ENCODE peak calls at places on chromosomes 12 and 14, in seven cellular contexts. L is stimulated activated CD4-positive, alpha-beta T cell treated with anti-CD3 and anti-CD28 coated beads, TNF-alpha, amount 100 ng/mL, for 1 hour; J is NCI-H69; C is activated T-cell treated with anti-CD3 and anti-CD28 coated beads, Interleukin-2, amount 50 U/mL, for 72 hours; U is EL; W is NCI-H2171; Z is iris pigment epithelial cell. E is an unnamed sample.

GRCh38 chr12:82058197-82058596 is 299.0 kb upstream of the PPFIA2 start:
- DNase-seq in W (no peak), C (no peak), J (no peak), U (no peak), L (no peak), Z (no peak), E (no peak)

GRCh38 chr14:61934385-61934784 is 172.2 kb downstream of the SNAPC1 start:
- DNase-seq in J (no peak), Z (peak), C (peak), W (no peak), L (no peak), U (peak), E (peak)

GRCh38 chr14:91307046-91307445 is 62.5 kb upstream of the GPR68 start:
- DNase-seq in U (no peak), L (no peak), J (no peak), C (no peak), Z (no peak), W (no peak), E (no peak)

GRCh38 chr12:23535441-23535840 is 414.0 kb downstream of the SOX5 start:
- DNase-seq in W (no peak), Z (no peak), C (no peak), J (no peak), L (no peak), U (no peak), E (no peak)

GRCh38 chr12:65039306-65039705 is 81.8 kb downstream of the WIF1 start:
- DNase-seq in J (no peak), U (no peak), C (no peak), Z (no peak), W (no peak), L (no peak), E (no peak)

GRCh38 chr12:91974541-91974940 is 171.1 kb downstream of the BTG1 start:
- DNase-seq in Z (peak), L (no peak), J (no peak), U (peak), W (no peak), C (no peak), E (no peak)

GRCh38 chr14:60064491-60065072 is 27.1 kb upstream of the PCNX4 start:
- DNase-seq in Z (peak), C (no peak), J (peak), W (no peak), L (no peak), U (peak), E (no peak)

GRCh38 chr12:116389990-116390655 is 112.6 kb upstream of the MED13L start:
- DNase-seq in U (peak), J (no peak), C (no peak), W (no peak), L (no peak), Z (peak), E (peak)

GRCh38 chr12:32116897-32117296 is 10.2 kb downstream of the BICD1 start:
- DNase-seq in W (no peak), C (no peak), J (no peak), L (no peak), U (peak), Z (peak), E (no peak)

GRCh38 chr12:20549115-20549719 is 145.9 kb upstream of the SLCO1C1 start:
- DNase-seq in U (peak), W (no peak), L (no peak), C (no peak), J (peak), Z (peak), E (peak)

GRCh38 chr12:106138646-106139421 is at the start of gene NUAK1:
- DNase-seq in C (peak), Z (peak), U (peak), L (no peak), W (peak), J (peak), E (no peak)

GRCh38 chr12:91565816-91566215 is 383.2 kb upstream of the DCN start:
- DNase-seq in U (no peak), Z (no peak), J (peak), L (no peak), W (no peak), C (no peak), E (no peak)

GRCh38 chr14:90456551-90456950 is 59.7 kb downstream of the CALM1 start:
- DNase-seq in Z (no peak), L (no peak), W (no peak), U (no peak), J (peak), C (no peak), E (no peak)

GRCh38 chr12:108602209-108602705 is 4.4 kb upstream of the TMEM119 start:
- DNase-seq in W (no peak), Z (no peak), J (no peak), U (no peak), L (no peak), C (no peak), E (no peak)

GRCh38 chr12:95218852-95219171 is 1.2 kb downstream of the VEZT start:
- DNase-seq in U (peak), W (peak), Z (no peak), L (no peak), C (peak), J (peak), E (no peak)

GRCh38 chr14:63493246-63493645 is 49.9 kb downstream of the PPP2R5E start:
- DNase-seq in L (no peak), J (peak), U (peak), W (no peak), C (no peak), Z (no peak), E (no peak)

E was measured in skeletal muscle cell.